ENCODE peak calls at places on chromosomes 16 and 17, in nine cellular contexts. F is SHP77; M is HFF-Myc; J is HCEC 1CT; N is NCI-H1417; C is CD8-positive, alpha-beta T cell; U is stimulated activated CD4-positive, alpha-beta T cell treated with anti-CD3 and anti-CD28 coated beads, Interleukin-2, amount 100 ng/mL, for 4 hours; I is NCI-H526 treated with DMSO at 0.1 percent for 48 hours; O is IMR-90. D is an unnamed sample.

GRCh38 chr17:45098081-45098868 is 34.0 kb downstream of the PLCD3 start:
- DNase-seq in M (no peak), J (no peak), O (no peak), I (no peak), F (no peak), N (no peak), U (no peak), C (no peak), D (no peak)

GRCh38 chr16:67632415-67633172 is 12.3 kb upstream of the CARMIL2 start:
- DNase-seq in F (no peak), O (peak; percentile 79), J (peak; percentile 35), N (no peak), M (no peak), U (no peak), C (no peak), I (no peak), D (no peak)

GRCh38 chr17:50560931-50561750 is 626 bp downstream of the CACNA1G start:
- DNase-seq in I (no peak), U (no peak), F (no peak), N (peak; percentile 24), O (no peak), C (no peak), J (no peak), M (no peak), D (no peak)

GRCh38 chr17:27244481-27245223 is 49.3 kb upstream of the WSB1 start:
- DNase-seq in N (no peak), U (no peak), M (peak; percentile 33), O (peak; percentile 96), F (no peak), J (peak; percentile 95), I (no peak), C (no peak), D (no peak)

GRCh38 chr16:56776562-56776961 is 46.6 kb downstream of the NUP93 start:
- DNase-seq in J (no peak), M (peak; percentile 6), F (no peak), I (no peak), N (no peak), C (no peak), U (no peak), O (no peak), D (no peak)

GRCh38 chr17:31511176-31511540 is 119.7 kb downstream of the RAB11FIP4 start:
- DNase-seq in N (peak; percentile 36), C (no peak), O (no peak), M (no peak), U (no peak), J (no peak), I (no peak), F (peak; percentile 92), D (no peak)

GRCh38 chr16:84321932-84322331 is 27.3 kb downstream of the WFDC1 start:
- DNase-seq in M (no peak), N (no peak), I (no peak), C (no peak), O (no peak), J (no peak), U (no peak), F (no peak), D (no peak)

GRCh38 chr17:50431219-50431618 is 5.2 kb downstream of the ACSF2 start:
- DNase-seq in C (no peak), N (no peak), I (no peak), J (no peak), U (no peak), M (no peak), O (no peak), F (no peak), D (no peak)

GRCh38 chr17:83151442-83152220 is 72.2 kb downstream of the METRNL start:
- DNase-seq in J (no peak), U (no peak), M (no peak), F (no peak), I (no peak), O (peak; percentile 43), C (no peak), N (no peak), D (no peak)

GRCh38 chr17:81515530-81516041 is 3.0 kb upstream of the ACTG1 start:
- DNase-seq in U (no peak), N (no peak), M (no peak), O (no peak), J (no peak), F (no peak), C (no peak), I (no peak), D (no peak)

GRCh38 chr17:44331249-44331760 is 6.7 kb upstream of the SLC25A39 start:
- DNase-seq in J (peak; percentile 43), M (peak; percentile 71), O (peak; percentile 58), N (peak; percentile 74), I (peak; percentile 85), C (peak; percentile 77), U (peak; percentile 60), F (peak; percentile 88), D (peak; percentile 54)

GRCh38 chr17:16889088-16889465 is 82.8 kb downstream of the TNFRSF13B start:
- DNase-seq in F (no peak), C (no peak), U (no peak), I (no peak), J (no peak), N (no peak), O (no peak), M (no peak), D (no peak)

GRCh38 chr17:68491864-68492263 is 20.4 kb upstream of the PRKAR1A start:
- DNase-seq in M (no peak), J (no peak), N (no peak), U (no peak), F (no peak), C (no peak), O (no peak), I (no peak), D (no peak)

GRCh38 chr16:14097182-14097951 is 26.2 kb downstream of the MRTFB start:
- DNase-seq in I (peak; percentile 96), C (no peak), M (no peak), J (no peak), U (no peak), F (no peak), N (peak; percentile 79), O (no peak), D (no peak)

GRCh38 chr17:82389379-82389778 is 17.8 kb downstream of the UTS2R start:
- DNase-seq in C (no peak), N (no peak), M (no peak), O (no peak), U (no peak), J (no peak), F (no peak), I (no peak), D (no peak)

GRCh38 chr17:4520881-4521600 is 22.4 kb downstream of the SPNS2 start:
- DNase-seq in C (no peak), N (no peak), I (no peak), U (no peak), F (no peak), M (no peak), O (peak; percentile 54), J (no peak), D (no peak)

GRCh38 chr17:65936013-65936412 is 255.9 kb downstream of the CEP112 start:
- DNase-seq in U (no peak), N (no peak), O (peak; percentile 65), F (no peak), I (no peak), J (peak; percentile 56), C (no peak), M (no peak), D (no peak)

GRCh38 chr16:11112723-11113348 is 143.2 kb downstream of the SOCS1 start:
- DNase-seq in O (no peak), M (no peak), C (no peak), N (no peak), I (peak; percentile 63), J (no peak), U (no peak), F (peak; percentile 21), D (no peak)

GRCh38 chr16:13036600-13036999 is 135.2 kb downstream of the SHISA9 start:
- DNase-seq in U (no peak), C (peak; percentile 5), J (no peak), I (no peak), F (no peak), N (no peak), O (peak; percentile 11), M (peak; percentile 9), D (peak; percentile 13)

GRCh38 chr16:28098171-28098958 is 34.9 kb upstream of the GSG1L start:
- DNase-seq in U (no peak), I (no peak), O (no peak), M (no peak), N (no peak), J (no peak), F (no peak), C (no peak), D (no peak)

GRCh38 chr17:13503526-13503925 is 98.2 kb downstream of the HS3ST3A1 start:
- DNase-seq in J (peak; percentile 23), C (no peak), F (no peak), I (no peak), O (no peak), U (no peak), N (no peak), M (no peak), D (peak; percentile 17)

GRCh38 chr16:46715769-46716305 is 26.4 kb downstream of the ORC6 start:
- DNase-seq in I (no peak), C (no peak), O (no peak), M (no peak), U (no peak), J (no peak), F (no peak), N (no peak), D (no peak)